ENCODE peak calls at places on chromosomes 11 and 22, in ten cellular contexts. L, J, Z, M, S, E, X, N, D and C are unnamed samples.

GRCh38 chr11:132211479-132211878 is 841.1 kb downstream of the NTM start:
- DNase-seq in N (no peak), Z (no peak), J (no peak), S (no peak), L (no peak), M (no peak), D (no peak), E (no peak), X (no peak), C (no peak)

GRCh38 chr22:35140879-35141745 is 75.2 kb downstream of the ISX start:
- DNase-seq in D (peak), M (no peak), N (no peak), X (peak), Z (peak), E (no peak), S (peak), J (no peak), L (no peak), C (no peak)

GRCh38 chr11:120352405-120352804 is 16.2 kb downstream of the ARHGEF12 start:
- DNase-seq in E (no peak), X (no peak), S (no peak), N (no peak), M (no peak), Z (no peak), D (no peak), L (no peak), J (no peak), C (no peak)

GRCh38 chr11:17476317-17477083 is at the start of gene ABCC8:
- DNase-seq in J (no peak), Z (no peak), X (no peak), E (no peak), M (no peak), N (no peak), D (no peak), S (no peak), L (no peak), C (no peak)

GRCh38 chr11:64492561-64492960 is 98.5 kb upstream of the SLC22A12 start:
- DNase-seq in D (peak), Z (no peak), L (no peak), M (no peak), E (no peak), S (no peak), J (no peak), N (no peak), X (no peak), C (no peak)

GRCh38 chr22:37314315-37315046 is 32.2 kb downstream of the CYTH4 start:
- DNase-seq in X (peak), M (no peak), S (no peak), L (no peak), J (no peak), D (no peak), Z (peak), E (no peak), N (no peak), C (no peak)

GRCh38 chr22:41914611-41915034 is 251 bp downstream of the SHISA8 start:
- DNase-seq in D (no peak), X (no peak), E (no peak), L (no peak), M (no peak), S (no peak), N (no peak), Z (no peak), J (no peak), C (no peak)

GRCh38 chr11:2807801-2808241 is 77.8 kb downstream of the CDKN1C start:
- DNase-seq in N (no peak), L (no peak), M (no peak), J (no peak), S (no peak), E (no peak), X (no peak), Z (no peak), D (no peak), C (no peak)

GRCh38 chr11:11076276-11076675 is 218.4 kb upstream of the ZBED5 start:
- DNase-seq in S (no peak), Z (no peak), L (no peak), J (no peak), N (no peak), E (no peak), D (no peak), M (no peak), X (no peak), C (no peak)